ENCODE peak calls at places on chromosomes 16 and 17, in nine cellular contexts. K is ovary, B is neural progenitor cell, Q is H1, I is lower lobe of right lung, V is heart right ventricle, U is MM.1S, E is cardiac muscle cell, O is cardiac fibroblast. J is an unnamed sample.

GRCh38 chr17:43384476-43384862 is 14.3 kb upstream of the ARL4D start:
- DNase-seq in Q (no peak), I (no peak), U (no peak), O (no peak), V (no peak), K (no peak), E (no peak), B (no peak), J (no peak)

GRCh38 chr16:83143788-83144187 is 517.0 kb downstream of the CDH13 start:
- DNase-seq in Q (no peak), I (no peak), B (peak; percentile 9), K (no peak), O (peak; percentile 20), V (no peak), E (peak; percentile 31), U (no peak), J (no peak)

GRCh38 chr16:1655269-1655807 is 22.7 kb upstream of the JPT2 start:
- DNase-seq in U (no peak), E (no peak), V (no peak), O (no peak), I (no peak), B (no peak), K (no peak), Q (no peak), J (no peak)

GRCh38 chr16:78729687-78730086 is 630.2 kb downstream of the WWOX start:
- DNase-seq in O (no peak), Q (no peak), V (no peak), I (no peak), K (no peak), E (no peak), B (no peak), U (peak; percentile 49), J (peak; percentile 4)

GRCh38 chr17:81967533-81968395 is 6.8 kb upstream of the NOTUM start:
- DNase-seq in O (peak; percentile 83), I (peak; percentile 88), V (peak; percentile 79), B (peak; percentile 94), U (peak; percentile 79), K (peak; percentile 77), E (peak; percentile 95), Q (peak; percentile 81), J (no peak)

GRCh38 chr16:64459821-64460220 is 662.0 kb downstream of the CDH11 start:
- DNase-seq in B (no peak), K (peak; percentile 33), O (peak; percentile 76), U (no peak), V (peak; percentile 15), Q (no peak), E (no peak), I (no peak), J (no peak)

GRCh38 chr16:66849543-66849942 is 5.3 kb downstream of the CA7 start:
- DNase-seq in U (no peak), Q (no peak), K (no peak), I (no peak), E (no peak), B (no peak), V (no peak), O (no peak), J (no peak)

GRCh38 chr17:67181825-67182224 is 63.2 kb downstream of the HELZ start:
- DNase-seq in U (no peak), I (no peak), E (no peak), B (no peak), O (no peak), Q (no peak), K (no peak), V (no peak), J (no peak)

GRCh38 chr17:65417406-65418221 is 143.8 kb downstream of the AXIN2 start:
- DNase-seq in U (no peak), E (no peak), V (no peak), Q (no peak), K (no peak), O (peak; percentile 56), I (no peak), B (no peak), J (no peak)

GRCh38 chr17:50806141-50806643 is 29.2 kb upstream of the WFIKKN2 start:
- DNase-seq in B (peak; percentile 42), E (no peak), Q (peak; percentile 68), I (no peak), V (no peak), U (no peak), O (peak; percentile 73), K (no peak), J (no peak)

GRCh38 chr16:84085774-84086173 is 31.0 kb downstream of the MBTPS1 start:
- DNase-seq in B (no peak), Q (no peak), V (no peak), U (peak; percentile 25), E (no peak), O (no peak), K (no peak), I (no peak), J (peak; percentile 29)

GRCh38 chr16:65305588-65305987 is 183.7 kb upstream of the CDH11 start:
- DNase-seq in I (no peak), Q (no peak), V (no peak), U (no peak), K (no peak), O (peak; percentile 28), E (no peak), B (no peak), J (no peak)

GRCh38 chr16:56617212-56618085 is 8.1 kb upstream of the MT1E start:
- DNase-seq in K (peak; percentile 74), U (no peak), Q (peak; percentile 70), I (peak; percentile 81), V (peak; percentile 83), E (peak; percentile 23), B (peak; percentile 65), O (peak; percentile 78), J (no peak)

GRCh38 chr16:2339521-2340484 is 725 bp downstream of the ABCA3 start:
- DNase-seq in E (peak; percentile 75), I (peak; percentile 82), Q (peak; percentile 80), U (peak; percentile 34), V (peak; percentile 53), O (peak; percentile 4), K (peak; percentile 66), B (peak; percentile 75), J (no peak)

GRCh38 chr17:57552114-57552601 is 192.9 kb downstream of the CCDC182 start:
- DNase-seq in E (peak; percentile 48), U (no peak), O (peak; percentile 63), B (peak; percentile 83), V (peak; percentile 37), K (peak; percentile 61), I (no peak), Q (peak; percentile 82), J (peak; percentile 8)
- TF ChIP-seq CTCF in E (peak; percentile 82), U (no peak), O (peak; percentile 76), B (peak; percentile 85), V (peak; percentile 51), K (peak; percentile 13), I (peak; percentile 19), Q (peak; percentile 98), J (peak; percentile 89)

GRCh38 chr17:76383645-76384221 is 676 bp upstream of the SPHK1 start:
- DNase-seq in Q (peak; percentile 78), K (no peak), V (peak; percentile 66), E (peak; percentile 81), B (peak; percentile 74), U (peak; percentile 50), I (peak; percentile 70), O (peak; percentile 60), J (no peak)

GRCh38 chr17:76384987-76385891 is 830 bp downstream of the SPHK1 start:
- DNase-seq in I (no peak), Q (peak; percentile 74), O (peak; percentile 77), V (peak; percentile 45), K (no peak), E (peak; percentile 54), U (no peak), B (peak; percentile 47), J (no peak)

GRCh38 chr17:76384222-76384986 is at the start of gene SPHK1:
- DNase-seq in Q (peak; percentile 83), K (peak; percentile 51), V (peak; percentile 63), E (peak; percentile 87), I (peak; percentile 79), U (peak; percentile 85), O (peak; percentile 90), B (peak; percentile 90), J (no peak)

GRCh38 chr17:76386966-76387765 is 2.8 kb downstream of the SPHK1 start:
- DNase-seq in O (no peak), E (no peak), I (no peak), K (no peak), V (no peak), Q (no peak), U (no peak), B (no peak), J (no peak)

DNA sequence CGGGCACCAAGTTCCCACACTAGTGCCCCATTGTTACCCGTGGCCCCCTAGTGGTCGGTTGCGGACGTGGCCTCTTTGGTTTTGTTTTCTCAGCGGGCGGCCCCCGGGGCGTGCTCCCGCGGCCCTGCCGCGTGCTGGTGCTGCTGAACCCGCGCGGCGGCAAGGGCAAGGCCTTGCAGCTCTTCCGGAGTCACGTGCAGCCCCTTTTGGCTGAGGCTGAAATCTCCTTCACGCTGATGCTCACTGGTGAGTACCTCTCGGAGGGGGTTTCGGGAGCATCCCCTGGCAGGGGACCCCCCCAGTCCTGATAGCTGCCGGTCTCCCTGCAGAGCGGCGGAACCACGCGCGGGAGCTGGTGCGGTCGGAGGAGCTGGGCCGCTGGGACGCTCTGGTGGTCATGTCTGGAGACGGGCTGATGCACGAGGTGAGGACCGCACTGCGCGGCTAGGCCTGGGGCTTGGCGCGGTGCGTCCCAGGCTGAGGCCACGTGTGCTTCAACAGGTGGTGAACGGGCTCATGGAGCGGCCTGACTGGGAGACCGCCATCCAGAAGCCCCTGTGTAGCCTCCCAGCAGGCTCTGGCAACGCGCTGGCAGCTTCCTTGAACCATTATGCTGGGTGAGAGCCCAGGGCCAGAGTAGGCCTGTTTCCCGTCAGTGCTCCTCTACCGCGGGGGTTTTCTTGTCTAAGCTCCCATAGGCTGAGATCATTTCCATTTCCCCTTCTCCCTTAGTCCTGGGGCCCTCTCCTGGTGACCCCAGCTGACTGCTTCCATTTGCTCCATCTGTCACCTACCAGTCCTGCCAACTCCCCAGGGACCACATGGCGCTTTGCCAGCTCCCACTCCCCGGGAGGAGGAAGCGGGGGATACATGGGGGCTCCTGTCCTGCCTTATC is 1.7 kb downstream of the SPHK1 start:
- DNase-seq in O (peak; percentile 89), K (peak; percentile 71), Q (peak; percentile 96), E (peak; percentile 80), B (peak; percentile 84), V (peak; percentile 86), I (peak; percentile 87), U (peak; percentile 86), J (no peak)
- H3K4me3 ChIP-seq in O (peak overlapping the region; percentile 88), K (peak overlapping the region; percentile 41), Q (no peak overlapping the region), E (peak overlapping the region; percentile 39), B (peak overlapping the region; percentile 67), V (peak overlapping the region; percentile 70), I (peak overlapping the region; percentile 70), U (peak overlapping the region; percentile 62), J (no peak overlapping the region)

GRCh38 chr17:13576661-13577526 is 24.8 kb downstream of the HS3ST3A1 start:
- DNase-seq in U (no peak), V (no peak), O (peak; percentile 39), Q (no peak), E (no peak), B (no peak), K (no peak), I (no peak), J (no peak)
- TF ChIP-seq CTCF in U (no peak), V (peak; percentile 12), O (no peak), Q (no peak), E (peak; percentile 5), B (no peak), K (no peak), I (no peak), J (no peak)

DNA sequence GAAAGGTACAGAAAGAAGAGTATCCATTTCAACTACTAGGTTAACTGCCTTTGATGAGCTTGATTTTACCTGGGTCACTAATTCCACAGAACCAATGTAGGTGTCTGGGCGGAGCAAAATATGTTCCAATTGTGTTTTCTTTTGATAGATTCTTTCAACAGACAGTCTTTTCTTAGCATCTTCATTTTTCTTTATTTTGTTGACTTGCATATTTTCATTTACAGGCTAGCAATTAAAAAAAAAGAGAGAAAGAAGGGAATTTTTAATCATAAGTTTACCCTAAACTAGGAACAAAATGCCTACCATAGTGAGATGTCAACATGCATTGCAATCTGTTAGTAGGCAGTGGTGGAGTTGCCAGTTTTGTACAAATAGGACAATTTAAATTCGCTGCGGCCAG is 1.0 kb downstream of the TOP2A start:
- DNase-seq in K (no peak), Q (no peak), U (peak; percentile 15), I (no peak), V (no peak), O (no peak), E (no peak), B (no peak), J (no peak)
- H3K4me3 ChIP-seq in K (no peak overlapping the region), Q (peak overlapping the region; percentile 97), U (peak overlapping the region; percentile 98), I (no peak overlapping the region), V (no peak overlapping the region), O (peak overlapping the region; percentile 71), E (peak overlapping the region; percentile 87), B (peak overlapping the region; percentile 92), J (peak overlapping the region; percentile 73)

J was measured in GM12864.